ENCODE peak calls at places on chromosomes 16 and 17, in seven cellular contexts. E is CD4-positive, alpha-beta memory T cell; P is tibial nerve; W is psoas muscle; O is PC-9; F is heart right ventricle; U is OCI-LY7. Q is an unnamed sample.

GRCh38 chr16:85991425-85991824 is 92.5 kb downstream of the IRF8 start:
- DNase-seq in W (no peak), U (no peak), P (no peak), F (no peak), E (no peak), O (no peak), Q (no peak)

GRCh38 chr16:57301126-57301817 is 16.8 kb upstream of the PLLP start:
- DNase-seq in E (no peak), W (no peak), P (peak), F (no peak), U (no peak), O (no peak), Q (peak)

GRCh38 chr17:82105882-82106696 is 8.1 kb upstream of the FASN start:
- DNase-seq in F (peak), O (peak), E (peak), U (peak), W (peak), P (no peak), Q (no peak)

GRCh38 chr17:77496401-77496801 is 355.6 kb downstream of the SEC14L1 start:
- DNase-seq in O (no peak), W (no peak), P (no peak), U (no peak), F (no peak), E (no peak), Q (peak)

GRCh38 chr16:35533683-35534082 is 2074.3 kb downstream of the TP53TG3F start:
- DNase-seq in W (no peak), O (no peak), U (peak), F (no peak), P (no peak), E (no peak), Q (no peak)

GRCh38 chr16:17467923-17468540 is 2.7 kb downstream of the XYLT1 start:
- DNase-seq in F (peak), W (peak), U (peak), O (no peak), P (peak), E (peak), Q (peak)

GRCh38 chr17:79952265-79952877 is 83.3 kb downstream of the TBC1D16 start:
- DNase-seq in U (no peak), O (no peak), E (no peak), P (no peak), F (no peak), W (no peak), Q (no peak)

GRCh38 chr17:8477653-8478441 is 42.2 kb downstream of the NDEL1 start:
- DNase-seq in F (no peak), P (no peak), W (no peak), U (no peak), O (no peak), E (no peak), Q (no peak)

GRCh38 chr16:81189100-81189664 is 49.3 kb upstream of the BCO1 start:
- DNase-seq in O (no peak), U (no peak), P (peak), E (no peak), W (peak), F (peak), Q (peak)

GRCh38 chr16:8867483-8868271 is 1.1 kb downstream of the CARHSP1 start:
- DNase-seq in P (peak), F (peak), O (no peak), E (no peak), U (peak), W (peak), Q (no peak)

GRCh38 chr17:33436321-33436720 is 143.2 kb upstream of the ASIC2 start:
- DNase-seq in E (no peak), U (no peak), F (no peak), W (peak), O (no peak), P (no peak), Q (no peak)

GRCh38 chr16:49835116-49835880 is 20.6 kb downstream of the ZNF423 start:
- DNase-seq in W (no peak), O (no peak), F (no peak), E (no peak), U (peak), P (no peak), Q (no peak)
- H3K4me3 ChIP-seq in W (peak), O (no peak), F (no peak), E (no peak), U (no peak), P (no peak), Q (peak)

GRCh38 chr17:40560592-40561293 is 4.5 kb downstream of the CCR7 start:
- DNase-seq in E (peak), U (peak), W (no peak), P (no peak), O (no peak), F (no peak), Q (peak)
- H3K27ac ChIP-seq in E (peak), U (peak), W (no peak), P (peak), O (no peak), F (peak), Q (no peak)

DNA sequence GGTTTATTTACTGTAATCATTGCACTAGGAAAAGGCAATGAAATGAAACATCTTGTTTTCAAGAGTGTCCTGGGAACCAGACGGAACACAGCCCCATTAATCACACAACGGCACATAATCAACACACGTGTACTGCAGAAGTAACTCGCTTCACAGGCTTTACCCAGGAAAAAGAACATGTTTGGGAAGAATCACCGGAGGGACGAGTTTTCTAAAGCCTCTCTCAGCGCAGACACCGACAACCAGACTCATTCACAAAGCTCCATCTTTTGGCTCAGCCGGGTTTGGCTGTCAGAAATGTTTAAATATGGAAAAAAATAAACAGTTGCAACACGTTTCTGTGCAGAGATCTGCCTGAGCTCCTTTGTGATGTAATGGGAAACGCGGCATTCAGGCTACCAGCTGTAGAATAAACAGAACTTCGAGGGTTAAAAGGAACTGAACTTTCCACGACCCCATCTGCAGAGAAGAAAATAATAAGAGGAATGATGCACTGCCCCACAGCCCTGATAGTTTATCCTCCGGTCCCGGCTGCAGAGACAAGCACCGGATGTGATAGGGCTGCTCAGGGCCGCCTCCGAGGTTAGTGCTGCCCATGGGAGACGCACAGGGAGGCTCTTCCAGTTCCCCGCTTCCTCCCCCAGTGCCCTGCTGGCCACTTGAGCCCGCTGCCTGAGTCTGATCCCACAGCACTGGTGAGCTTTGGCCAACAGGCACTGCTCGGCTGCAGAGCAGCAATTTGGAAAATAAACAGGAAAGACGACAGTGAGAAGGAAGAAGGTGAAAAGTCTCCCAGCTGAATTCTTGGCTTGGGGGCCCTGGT is 119.8 kb downstream of the HIC1 start:
- DNase-seq in U (no peak), O (no peak), E (no peak), P (no peak), F (peak), W (peak), Q (no peak)
- H3K4me3 ChIP-seq in U (no peak), O (no peak), E (no peak), P (no peak), F (peak), W (no peak), Q (peak)

GRCh38 chr17:30360396-30360795 is 18.3 kb upstream of the CPD start:
- DNase-seq in F (no peak), E (no peak), W (no peak), P (no peak), U (no peak), O (no peak), Q (no peak)
- H3K27ac ChIP-seq in F (no peak), E (no peak), W (no peak), P (no peak), U (no peak), O (no peak), Q (no peak)

Q was measured in coronary artery.